ENCODE peak calls at places on chromosomes 16 and 17, in five cellular contexts. Q is HCT116, S is H1, M is fibroblast of lung, C is PC-9. V is an unnamed sample.

GRCh38 chr17:33905338-33905800 is 349.7 kb upstream of the CCL2 start:
- DNase-seq in M (no peak), Q (no peak), C (no peak), S (no peak), V (no peak)

GRCh38 chr16:49757744-49758069 is 98.2 kb downstream of the ZNF423 start:
- DNase-seq in C (no peak), M (no peak), S (no peak), Q (no peak), V (no peak)

GRCh38 chr17:41492771-41493170 is 3.1 kb upstream of the KRT36 start:
- DNase-seq in C (peak), Q (no peak), S (no peak), M (peak), V (no peak)

GRCh38 chr17:7147772-7148171 is 31.4 kb downstream of the ASGR1 start:
- DNase-seq in Q (no peak), C (no peak), M (no peak), S (no peak), V (no peak)

GRCh38 chr16:7548796-7549318 is 216.2 kb downstream of the RBFOX1 start:
- DNase-seq in S (no peak), Q (no peak), C (no peak), M (no peak), V (no peak)

GRCh38 chr17:56045907-56046306 is 107.4 kb upstream of the ANKFN1 start:
- DNase-seq in Q (no peak), C (no peak), M (no peak), S (no peak), V (no peak)

GRCh38 chr16:48335961-48336360 is 49.3 kb downstream of the SIAH1 start:
- DNase-seq in C (no peak), S (no peak), Q (no peak), M (peak), V (no peak)

GRCh38 chr17:45022288-45022648 is 29.2 kb downstream of the DCAKD start:
- DNase-seq in M (no peak), S (no peak), Q (no peak), C (no peak), V (no peak)

GRCh38 chr16:31916056-31916488 is 42.5 kb downstream of the ZNF267 start:
- DNase-seq in S (no peak), Q (no peak), C (no peak), M (no peak), V (no peak)

GRCh38 chr16:8720080-8720966 is 45.9 kb downstream of the ABAT start:
- DNase-seq in Q (no peak), M (no peak), C (no peak), S (no peak), V (no peak)

GRCh38 chr17:77800832-77801231 is 157.7 kb upstream of the TNRC6C start:
- DNase-seq in M (no peak), C (no peak), Q (no peak), S (no peak), V (no peak)

GRCh38 chr16:66845791-66846221 is 1.6 kb downstream of the CA7 start:
- DNase-seq in S (no peak), M (no peak), Q (no peak), C (no peak), V (no peak)

GRCh38 chr16:46948548-46949166 is 24.8 kb downstream of the DNAJA2 start:
- DNase-seq in Q (no peak), S (no peak), C (no peak), M (no peak), V (no peak)

GRCh38 chr16:68592466-68593337 is 52.4 kb upstream of the CDH3 start:
- DNase-seq in C (no peak), Q (no peak), S (no peak), M (no peak), V (no peak)

GRCh38 chr16:57284206-57284951 is at the start of gene PLLP:
- DNase-seq in Q (no peak), M (peak), C (no peak), S (no peak), V (no peak)

GRCh38 chr16:57285379-57285778 is 907 bp upstream of the PLLP start:
- DNase-seq in M (no peak), C (no peak), S (no peak), Q (no peak), V (no peak)

GRCh38 chr16:57283956-57284205 is 591 bp downstream of the PLLP start:
- DNase-seq in Q (no peak), S (no peak), C (no peak), M (no peak), V (no peak)

GRCh38 chr16:57283214-57283955 is 1.1 kb downstream of the PLLP start:
- DNase-seq in Q (no peak), S (no peak), M (no peak), C (no peak), V (no peak)

GRCh38 chr16:57284952-57285263 is 436 bp upstream of the PLLP start:
- DNase-seq in S (no peak), C (no peak), Q (no peak), M (no peak), V (no peak)
- TF ChIP-seq EZH2 in S (no peak), C (no peak), Q (no peak), M (no peak), V (no peak)

DNA sequence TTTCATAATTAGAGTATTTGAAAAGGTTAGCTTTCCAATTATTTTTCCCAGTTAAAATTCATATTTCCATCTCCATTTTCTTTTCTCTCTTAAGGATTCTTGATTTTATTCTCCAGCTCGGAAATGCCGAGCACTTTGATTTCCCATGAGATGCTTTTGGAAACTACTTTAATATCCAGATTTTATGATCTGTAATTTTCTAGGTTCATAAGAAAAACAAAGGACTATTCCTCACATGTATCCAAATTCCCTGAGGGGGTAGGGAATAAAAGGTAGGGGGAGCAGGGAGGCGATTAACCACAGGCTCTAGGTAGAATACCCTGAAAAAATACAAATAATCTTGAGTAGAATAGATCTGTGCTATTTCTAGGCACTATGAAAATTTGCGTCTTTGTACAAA is 938 bp downstream of the RNF43 start:
- DNase-seq in M (no peak), S (no peak), C (no peak), Q (no peak), V (no peak)
- H3K4me3 ChIP-seq in M (no peak), S (no peak), C (no peak), Q (peak), V (peak)

GRCh38 chr17:49851387-49852291 is 3.8 kb upstream of the TAC4 start:
- DNase-seq in Q (no peak), M (peak), S (no peak), C (no peak), V (no peak)
- TF ChIP-seq EZH2 in Q (no peak), M (no peak), S (no peak), C (peak), V (no peak)

GRCh38 chr17:10845388-10845751 is 7.5 kb upstream of the PIRT start:
- DNase-seq in Q (no peak), S (no peak), C (no peak), M (no peak), V (no peak)

GRCh38 chr17:10838682-10839081 is 795 bp upstream of the PIRT start:
- DNase-seq in C (no peak), S (no peak), Q (no peak), M (no peak), V (no peak)

GRCh38 chr17:10844667-10845387 is 6.9 kb upstream of the PIRT start:
- DNase-seq in Q (peak), M (peak), S (peak), C (no peak), V (no peak)

GRCh38 chr17:10842658-10843057 is 4.8 kb upstream of the PIRT start:
- DNase-seq in C (no peak), Q (no peak), S (no peak), M (no peak), V (no peak)

GRCh38 chr17:10843806-10844205 is 5.9 kb upstream of the PIRT start:
- DNase-seq in M (no peak), C (no peak), Q (no peak), S (no peak), V (no peak)
- H3K4me3 ChIP-seq in M (no peak), C (no peak), Q (no peak), S (no peak), V (no peak)

GRCh38 chr17:5034651-5035050 is 575 bp downstream of the SLC52A1 start:
- DNase-seq in C (no peak), Q (no peak), S (no peak), M (no peak), V (no peak)
- TF ChIP-seq EZH2 in C (no peak), Q (no peak), S (no peak), M (no peak), V (no peak)

V was measured in SK-N-MC.